ENCODE peak calls at places on chromosomes 3 and 15, in six cellular contexts. N is PC-9; P is stomach; D is heart left ventricle; G is CD4-positive, alpha-beta memory T cell; Y is Karpas-422. E is an unnamed sample.
A peak's percentile ranks its signal among the peaks of the same experiment; 100 is the strongest.

GRCh38 chr15:80250614-80251504 is 1.2 kb downstream of the CTXND1 start:
- DNase-seq in G (no peak), D (no peak), P (no peak), Y (no peak), N (no peak), E (no peak)

GRCh38 chr3:127610105-127610504 is 11.9 kb downstream of the MCM2 start:
- DNase-seq in P (no peak), D (no peak), Y (no peak), G (no peak), N (no peak), E (no peak)

GRCh38 chr3:130975251-130975650 is 51.4 kb downstream of the ASTE1 start:
- DNase-seq in Y (no peak), D (no peak), P (no peak), G (no peak), N (no peak), E (no peak)

GRCh38 chr15:42650208-42651066 is 75.0 kb downstream of the STARD9 start:
- DNase-seq in D (peak; percentile 57), G (peak; percentile 51), P (peak; percentile 57), Y (peak; percentile 87), N (peak; percentile 52), E (peak; percentile 53)

GRCh38 chr3:133494469-133494868 is 79.0 kb upstream of the CDV3 start:
- DNase-seq in P (no peak), D (no peak), G (no peak), Y (peak; percentile 78), N (no peak), E (no peak)

GRCh38 chr3:116569611-116570010 is 124.3 kb upstream of the LSAMP start:
- DNase-seq in Y (no peak), P (no peak), D (no peak), G (no peak), N (no peak), E (no peak)

GRCh38 chr3:55655544-55655943 is 168.4 kb upstream of the WNT5A start:
- DNase-seq in G (no peak), N (no peak), P (no peak), Y (no peak), D (no peak), E (no peak)

GRCh38 chr15:36961956-36962355 is 138.4 kb downstream of the MEIS2 start:
- DNase-seq in D (no peak), G (no peak), N (no peak), P (no peak), Y (no peak), E (no peak)

GRCh38 chr3:30687930-30688570 is 81.6 kb downstream of the TGFBR2 start:
- DNase-seq in D (no peak), N (no peak), P (no peak), G (no peak), Y (no peak), E (no peak)

GRCh38 chr15:58434334-58434888 is 2.6 kb downstream of the LIPC start:
- DNase-seq in P (no peak), Y (no peak), G (no peak), N (no peak), D (no peak), E (peak; percentile 27)

GRCh38 chr3:38157562-38157961 is 7.8 kb upstream of the OXSR1 start:
- DNase-seq in D (no peak), N (peak; percentile 74), G (no peak), Y (no peak), P (no peak), E (peak; percentile 75)

GRCh38 chr15:79432345-79433311 is 492 bp downstream of the MINAR1 start:
- DNase-seq in P (no peak), N (no peak), D (no peak), Y (no peak), G (no peak), E (no peak)

GRCh38 chr3:9686703-9687102 is 16.9 kb upstream of the CPNE9 start:
- DNase-seq in P (no peak), N (no peak), D (no peak), Y (no peak), G (no peak), E (no peak)

GRCh38 chr3:9976736-9977709 is 9.6 kb downstream of the EMC3 start:
- DNase-seq in P (peak; percentile 75), N (peak; percentile 69), G (no peak), D (peak; percentile 68), Y (no peak), E (peak; percentile 84)

GRCh38 chr3:63279000-63279366 is 875 bp downstream of the SYNPR start:
- DNase-seq in D (no peak), G (no peak), Y (no peak), N (no peak), P (no peak), E (no peak)

GRCh38 chr3:66018047-66019033 is 20.4 kb downstream of the MAGI1 start:
- DNase-seq in N (no peak), Y (no peak), G (no peak), P (no peak), D (no peak), E (no peak)
- H3K4me1 ChIP-seq in N (peaks cover 27% of the 10 kb centered on the region), Y (no peaks in the 10 kb centered on the region), G (no peaks in the 10 kb centered on the region), P (peaks cover 93% of the 10 kb centered on the region), D (no peaks in the 10 kb centered on the region), E (peaks cover 22% of the 10 kb centered on the region)

GRCh38 chr3:138412821-138413531 is 21.4 kb upstream of the ESYT3 start:
- DNase-seq in N (no peak), Y (no peak), P (no peak), D (no peak), G (no peak), E (no peak)
- H3K4me1 ChIP-seq in N (no peaks in the 10 kb centered on the region), Y (no peaks in the 10 kb centered on the region), P (peaks cover 3% of the 10 kb centered on the region), D (no peaks in the 10 kb centered on the region), G (no peaks in the 10 kb centered on the region), E (no peaks in the 10 kb centered on the region)

DNA sequence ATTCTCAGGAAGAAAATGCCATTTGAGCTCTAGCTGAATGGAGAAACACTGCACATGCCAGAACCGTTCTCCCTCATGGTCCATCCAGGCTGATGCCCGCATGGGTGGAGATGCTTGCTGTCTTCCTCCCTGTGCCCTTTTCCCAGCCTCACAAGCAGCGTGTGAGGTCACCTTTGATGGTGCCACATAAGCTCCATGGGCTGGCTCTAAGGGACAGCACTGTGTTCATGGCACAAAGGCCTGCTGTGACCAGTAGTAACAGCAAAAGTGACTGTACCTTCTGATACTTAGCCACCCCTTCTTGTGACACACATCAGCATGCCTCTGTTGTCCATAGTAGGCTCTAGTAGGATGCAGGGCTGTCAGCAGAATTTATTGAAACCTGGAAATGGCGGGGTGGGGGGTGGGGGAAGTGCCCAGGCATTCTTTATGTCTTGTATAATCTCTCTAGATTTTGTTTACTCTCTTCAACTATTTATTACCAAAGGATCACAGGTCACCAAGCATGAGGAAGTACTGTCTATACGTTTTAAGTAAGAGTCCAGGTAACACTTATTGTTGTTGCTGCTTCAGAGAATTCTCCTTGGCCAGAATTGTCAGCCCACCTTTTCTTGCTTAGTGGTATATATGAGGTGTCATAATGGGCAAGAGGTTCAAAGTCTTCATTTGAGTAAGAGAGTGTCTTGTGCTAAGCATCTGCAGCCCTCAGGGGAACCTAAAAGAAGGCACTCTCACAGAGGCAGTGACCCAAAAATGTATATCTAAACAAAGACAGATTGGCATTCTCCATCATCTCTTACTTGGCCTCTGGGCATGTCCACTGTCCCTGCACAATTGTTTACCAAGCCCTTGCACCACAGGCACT is 56.5 kb downstream of the RAB7A start:
- DNase-seq in N (no peak), G (no peak), D (no peak), P (no peak), Y (no peak), E (no peak)
- H3K4me1 ChIP-seq in N (peaks cover 28% of the 10 kb centered on the region), G (peaks cover 62% of the 10 kb centered on the region), D (peaks cover 4% of the 10 kb centered on the region), P (peaks cover 94% of the 10 kb centered on the region), Y (peaks cover 81% of the 10 kb centered on the region), E (peaks cover 75% of the 10 kb centered on the region)

GRCh38 chr3:27452368-27453090 is 31.7 kb downstream of the SLC4A7 start:
- DNase-seq in Y (no peak), N (no peak), D (no peak), P (no peak), G (no peak), E (no peak)

GRCh38 chr3:27451845-27452244 is 32.3 kb downstream of the SLC4A7 start:
- DNase-seq in G (no peak), N (no peak), P (no peak), Y (no peak), D (no peak), E (no peak)

GRCh38 chr3:27451261-27451660 is 32.9 kb downstream of the SLC4A7 start:
- DNase-seq in G (no peak), D (no peak), P (no peak), Y (no peak), N (no peak), E (no peak)

GRCh38 chr3:27454461-27454860 is 29.7 kb downstream of the SLC4A7 start:
- DNase-seq in G (no peak), P (no peak), D (no peak), Y (no peak), N (no peak), E (no peak)

GRCh38 chr3:27449530-27450150 is 34.5 kb downstream of the SLC4A7 start:
- DNase-seq in D (no peak), G (no peak), N (no peak), P (no peak), Y (no peak), E (no peak)
- H3K4me1 ChIP-seq in D (no peaks in the 10 kb centered on the region), G (peaks cover 29% of the 10 kb centered on the region), N (peaks cover 27% of the 10 kb centered on the region), P (peaks cover 22% of the 10 kb centered on the region), Y (no peaks in the 10 kb centered on the region), E (no peaks in the 10 kb centered on the region)

GRCh38 chr3:101984356-101984755 is 135.0 kb downstream of the NFKBIZ start:
- DNase-seq in P (no peak), N (peak; percentile 67), Y (no peak), G (no peak), D (no peak), E (no peak)

GRCh38 chr3:101989578-101990200 is 140.4 kb downstream of the NFKBIZ start:
- DNase-seq in G (no peak), D (no peak), P (no peak), Y (no peak), N (no peak), E (no peak)

GRCh38 chr3:101994386-101994785 is 145.1 kb downstream of the NFKBIZ start:
- DNase-seq in D (no peak), G (no peak), N (no peak), P (no peak), Y (no peak), E (no peak)

GRCh38 chr3:101992861-101993260 is 143.5 kb downstream of the NFKBIZ start:
- DNase-seq in G (no peak), D (no peak), P (no peak), N (no peak), Y (no peak), E (no peak)

DNA sequence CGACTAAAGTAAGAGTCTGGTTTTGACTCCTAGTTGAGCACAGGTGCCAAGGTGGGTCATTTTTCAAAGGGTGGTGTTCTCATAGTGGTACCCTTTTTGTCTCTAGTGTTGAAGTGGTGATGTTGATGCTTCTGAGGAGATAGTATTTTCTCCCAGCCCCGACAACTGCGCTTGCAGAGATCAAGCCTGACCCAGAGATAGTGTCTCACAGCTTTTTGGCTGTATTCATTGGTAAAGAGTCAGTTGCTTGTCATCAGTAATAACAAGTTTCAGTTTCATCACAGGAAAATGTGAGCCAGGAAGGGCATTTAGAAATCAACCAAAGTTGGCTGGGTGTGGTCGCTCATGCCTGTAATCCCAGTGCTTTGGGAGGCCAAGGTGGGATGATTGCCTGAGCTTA is 139.3 kb downstream of the NFKBIZ start:
- DNase-seq in P (no peak), N (no peak), G (no peak), D (no peak), Y (no peak), E (no peak)
- H3K4me1 ChIP-seq in P (no peaks in the 10 kb centered on the region), N (peaks cover 12% of the 10 kb centered on the region), G (peaks cover 11% of the 10 kb centered on the region), D (no peaks in the 10 kb centered on the region), Y (no peaks in the 10 kb centered on the region), E (peaks cover 5% of the 10 kb centered on the region)

E was measured in thyroid gland.